ENCODE peak calls at places on chromosomes 7 and 10, in seven cellular contexts. X is right atrium auricular region, L is GM23248, C is RWPE1, M is heart right ventricle, A is substantia nigra, B is Peyer's patch. I is an unnamed sample.
A peak's percentile ranks its signal among the peaks of the same experiment; 100 is the strongest.

GRCh38 chr10:89773081-89773480 is 71.7 kb downstream of the KIF20B start:
- DNase-seq in X (no peak), L (peak; percentile 46), C (no peak), M (no peak), A (no peak), B (no peak), I (no peak)

GRCh38 chr10:18594574-18595156 is 56.7 kb downstream of the NSUN6 start:
- DNase-seq in X (no peak), L (no peak), C (no peak), M (no peak), A (no peak), B (peak; percentile 52), I (no peak)

GRCh38 chr7:54778696-54779285 is 19.8 kb upstream of the SEC61G start:
- DNase-seq in X (no peak), L (peak; percentile 62), C (no peak), M (no peak), A (no peak), B (no peak), I (no peak)

GRCh38 chr7:22348379-22348778 is 8.6 kb downstream of the RAPGEF5 start:
- DNase-seq in X (no peak), L (peak; percentile 36), C (no peak), M (no peak), A (no peak), B (no peak), I (no peak)

GRCh38 chr7:70460562-70460961 is 671.4 kb upstream of the GALNT17 start:
- DNase-seq in X (no peak), L (no peak), C (no peak), M (no peak), A (no peak), B (no peak), I (no peak)

GRCh38 chr10:123093489-123093888 is 42.3 kb upstream of the HMX3 start:
- DNase-seq in X (no peak), L (peak; percentile 7), C (no peak), M (no peak), A (no peak), B (no peak), I (no peak)

GRCh38 chr7:50832744-50833143 is 50.0 kb upstream of the GRB10 start:
- DNase-seq in X (no peak), L (peak; percentile 48), C (peak; percentile 57), M (no peak), A (no peak), B (no peak), I (no peak)

GRCh38 chr10:23345861-23346260 is 1.3 kb upstream of the C10orf67 start:
- DNase-seq in X (no peak), L (peak; percentile 86), C (peak; percentile 77), M (no peak), A (no peak), B (no peak), I (no peak)

GRCh38 chr10:12634532-12634931 is 285.2 kb downstream of the CAMK1D start:
- DNase-seq in X (peak; percentile 30), L (peak; percentile 20), C (no peak), M (no peak), A (no peak), B (no peak), I (no peak)

GRCh38 chr7:56105508-56105907 is 768 bp downstream of the CHCHD2 start:
- DNase-seq in X (no peak), L (peak; percentile 91), C (peak; percentile 33), M (no peak), A (no peak), B (no peak), I (no peak)

GRCh38 chr10:66822801-66823200 is 103.0 kb upstream of the LRRTM3 start:
- DNase-seq in X (no peak), L (no peak), C (no peak), M (no peak), A (peak; percentile 23), B (no peak), I (no peak)

GRCh38 chr10:109007514-109007913 is 915.8 kb downstream of the XPNPEP1 start:
- DNase-seq in X (no peak), L (no peak), C (no peak), M (no peak), A (no peak), B (no peak), I (no peak)

GRCh38 chr7:32507416-32507815 is 12.1 kb downstream of the AVL9 start:
- DNase-seq in X (no peak), L (peak; percentile 37), C (no peak), M (no peak), A (no peak), B (no peak), I (no peak)

GRCh38 chr10:3658766-3659165 is 126.2 kb downstream of the KLF6 start:
- DNase-seq in X (no peak), L (no peak), C (no peak), M (no peak), A (no peak), B (no peak), I (no peak)

GRCh38 chr7:110010379-110010778 is 1080.5 kb upstream of the LRRN3 start:
- DNase-seq in X (no peak), L (no peak), C (no peak), M (no peak), A (no peak), B (no peak), I (no peak)

GRCh38 chr7:150450491-150450992 is at the start of gene GIMAP8:
- DNase-seq in X (peak; percentile 74), L (no peak), C (no peak), M (peak; percentile 80), A (no peak), B (peak; percentile 63), I (no peak)

GRCh38 chr10:103554488-103555320 is 61.2 kb downstream of the NEURL1 start:
- DNase-seq in X (no peak), L (peak; percentile 74), C (peak; percentile 81), M (peak; percentile 41), A (peak; percentile 11), B (peak; percentile 78), I (peak; percentile 16)

GRCh38 chr7:156640257-156640948 is at the start of gene RNF32:
- DNase-seq in X (peak; percentile 91), L (peak; percentile 95), C (peak; percentile 99), M (peak; percentile 99), A (peak; percentile 92), B (peak; percentile 99), I (peak; percentile 92)

GRCh38 chr7:156638443-156639077 is 2.0 kb upstream of the RNF32 start:
- DNase-seq in X (no peak), L (no peak), C (no peak), M (no peak), A (no peak), B (no peak), I (no peak)

GRCh38 chr7:156640949-156641485 is 443 bp downstream of the RNF32 start:
- DNase-seq in X (no peak), L (peak; percentile 78), C (peak; percentile 49), M (no peak), A (no peak), B (no peak), I (no peak)

GRCh38 chr7:156642306-156643045 is 1.9 kb downstream of the RNF32 start:
- DNase-seq in X (no peak), L (no peak), C (no peak), M (no peak), A (no peak), B (no peak), I (no peak)

DNA sequence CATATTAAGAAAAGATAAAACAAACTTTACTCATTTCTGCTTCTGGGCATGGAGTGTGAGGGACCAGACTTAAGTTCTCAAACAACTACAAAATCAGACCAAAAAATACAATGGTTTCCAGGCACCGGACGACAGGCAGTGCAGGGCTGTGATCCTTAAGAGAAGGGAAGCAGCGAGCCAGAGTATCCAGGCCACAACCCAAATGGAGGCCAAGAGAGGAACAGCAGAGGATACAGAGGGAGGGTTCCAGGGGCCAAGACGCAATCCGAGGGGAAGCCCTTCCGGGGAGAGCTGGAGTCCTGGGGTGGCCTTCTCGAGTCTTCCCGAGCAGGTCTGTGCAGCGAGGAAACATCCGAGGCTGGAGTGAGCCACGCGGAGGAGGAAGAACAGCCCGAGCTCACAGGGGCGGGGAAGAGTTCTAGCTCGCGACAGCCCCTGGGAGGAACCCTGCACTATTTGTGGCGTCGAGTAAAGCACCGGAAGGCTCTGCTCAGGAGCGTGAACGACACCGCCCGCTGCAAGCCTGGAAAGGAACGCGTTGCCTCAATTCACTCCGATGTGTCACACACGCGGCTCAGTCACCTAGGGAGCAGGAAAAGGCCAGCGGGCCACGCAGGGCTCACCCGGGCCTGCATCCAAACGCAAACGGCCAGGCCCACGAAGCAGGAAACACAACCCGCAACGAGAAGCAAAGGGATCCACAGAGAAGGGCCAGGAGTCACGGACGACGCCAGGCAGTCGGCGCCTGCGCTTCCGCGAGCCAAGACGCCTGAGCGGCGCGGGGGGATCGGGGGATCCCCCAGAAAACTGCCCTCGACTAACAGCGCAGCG is 933 bp upstream of the RNF32 start:
- DNase-seq in X (no peak), L (peak; percentile 44), C (peak; percentile 6), M (no peak), A (peak; percentile 44), B (no peak), I (no peak)
- H3K27ac ChIP-seq in X (peak overlapping the region; percentile 80), L (no peak overlapping the region), C (peak overlapping the region; percentile 87), M (peak overlapping the region; percentile 68), A (peak overlapping the region; percentile 78), B (peak overlapping the region; percentile 74), I (peak overlapping the region; percentile 79)

DNA sequence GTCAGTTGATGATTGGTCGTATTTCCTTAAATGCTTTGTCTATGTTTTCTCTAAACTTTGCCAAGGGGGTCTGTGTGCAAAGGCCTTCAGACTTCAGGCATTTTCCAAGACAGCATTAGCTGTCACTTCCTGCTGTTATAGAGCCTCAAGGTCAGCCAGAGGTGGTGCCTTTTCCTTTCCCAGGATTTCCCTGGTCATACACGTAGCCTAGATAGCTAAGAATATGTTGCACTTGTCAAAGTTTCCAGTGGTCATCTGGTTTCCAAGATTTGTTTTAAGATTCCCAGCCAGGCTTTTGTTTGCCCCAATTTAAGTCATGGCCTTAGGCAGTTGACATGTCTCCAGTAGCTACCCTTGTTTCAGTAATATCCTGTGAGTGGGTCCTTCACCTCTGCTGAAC is 133.2 kb upstream of the IGFBP3 start:
- DNase-seq in X (no peak), L (peak; percentile 13), C (no peak), M (no peak), A (no peak), B (no peak), I (no peak)
- H3K27ac ChIP-seq in X (no peak overlapping the region), L (no peak overlapping the region), C (no peak overlapping the region), M (peak overlapping the region; percentile 51), A (no peak overlapping the region), B (no peak overlapping the region), I (no peak overlapping the region)

GRCh38 chr7:36262706-36263484 is 109.8 kb downstream of the EEPD1 start:
- DNase-seq in X (no peak), L (no peak), C (no peak), M (no peak), A (no peak), B (no peak), I (no peak)
- H3K27ac ChIP-seq in X (no peak overlapping the region), L (no peak overlapping the region), C (no peak overlapping the region), M (no peak overlapping the region), A (no peak overlapping the region), B (peak overlapping the region; percentile 22), I (no peak overlapping the region)

GRCh38 chr7:2488272-2488645 is 12.1 kb upstream of the GRIFIN start:
- DNase-seq in X (peak; percentile 80), L (peak; percentile 82), C (no peak), M (no peak), A (no peak), B (no peak), I (no peak)

GRCh38 chr7:2490306-2490705 is 14.1 kb upstream of the GRIFIN start:
- DNase-seq in X (no peak), L (no peak), C (no peak), M (no peak), A (no peak), B (no peak), I (no peak)

GRCh38 chr7:2492038-2492437 is 15.8 kb upstream of the GRIFIN start:
- DNase-seq in X (no peak), L (no peak), C (no peak), M (no peak), A (no peak), B (no peak), I (no peak)

GRCh38 chr7:2487586-2488271 is 11.5 kb upstream of the GRIFIN start:
- DNase-seq in X (no peak), L (no peak), C (no peak), M (peak; percentile 76), A (no peak), B (no peak), I (no peak)

GRCh38 chr7:2488681-2489080 is 12.5 kb upstream of the GRIFIN start:
- DNase-seq in X (no peak), L (peak; percentile 38), C (no peak), M (no peak), A (no peak), B (no peak), I (no peak)
- H3K27ac ChIP-seq in X (peak overlapping the region; percentile 51), L (peak overlapping the region; percentile 19), C (no peak overlapping the region), M (peak overlapping the region; percentile 62), A (no peak overlapping the region), B (no peak overlapping the region), I (no peak overlapping the region)

I was measured in caudate nucleus.